ENCODE peak calls at places on chromosomes 6 and 20, in seven cellular contexts. One of them, this sample, is unnamed.

GRCh38 chr6:98894810-98895209 is 52.9 kb downstream of the FBXL4 start:
- DNase-seq in GM12878: no peak
- DNase-seq in K562: no peak
- DNase-seq in H1: no peak
- DNase-seq in SK-N-SH: no peak
- DNase-seq in HCT116: no peak
- DNase-seq in endothelial cell of umbilical vein: no peak
- DNase-seq in this sample: no peak

GRCh38 chr6:455835-456234 is 64.3 kb downstream of the IRF4 start:
- DNase-seq in GM12878: no peak
- DNase-seq in K562: no peak
- DNase-seq in H1: peak
- DNase-seq in SK-N-SH: no peak
- DNase-seq in HCT116: no peak
- DNase-seq in endothelial cell of umbilical vein: no peak
- DNase-seq in this sample: no peak

GRCh38 chr6:13548500-13549210 is 25.7 kb upstream of the SIRT5 start:
- DNase-seq in GM12878: no peak
- DNase-seq in K562: no peak
- DNase-seq in H1: no peak
- DNase-seq in SK-N-SH: no peak
- DNase-seq in HCT116: no peak
- DNase-seq in endothelial cell of umbilical vein: no peak
- DNase-seq in this sample: no peak

GRCh38 chr20:14434379-14435136 is 97.1 kb upstream of the FLRT3 start:
- DNase-seq in GM12878: no peak
- DNase-seq in K562: no peak
- DNase-seq in H1: no peak
- DNase-seq in SK-N-SH: no peak
- DNase-seq in HCT116: no peak
- DNase-seq in endothelial cell of umbilical vein: no peak
- DNase-seq in this sample: no peak

GRCh38 chr6:33279971-33280511 is 3.1 kb downstream of the B3GALT4 start:
- DNase-seq in GM12878: no peak
- DNase-seq in K562: peak
- DNase-seq in H1: no peak
- DNase-seq in SK-N-SH: peak
- DNase-seq in HCT116: peak
- DNase-seq in endothelial cell of umbilical vein: peak
- DNase-seq in this sample: no peak

GRCh38 chr6:164107297-164107995 is 692.9 kb downstream of the QKI start:
- DNase-seq in GM12878: no peak
- DNase-seq in K562: no peak
- DNase-seq in H1: no peak
- DNase-seq in SK-N-SH: no peak
- DNase-seq in HCT116: no peak
- DNase-seq in endothelial cell of umbilical vein: no peak
- DNase-seq in this sample: no peak

GRCh38 chr6:41345901-41346300 is 10.5 kb downstream of the NCR2 start:
- DNase-seq in GM12878: no peak
- DNase-seq in K562: no peak
- DNase-seq in H1: peak
- DNase-seq in SK-N-SH: no peak
- DNase-seq in HCT116: no peak
- DNase-seq in endothelial cell of umbilical vein: no peak
- DNase-seq in this sample: no peak

GRCh38 chr20:19976595-19977372 is 40.4 kb upstream of the NAA20 start:
- DNase-seq in GM12878: no peak
- DNase-seq in K562: no peak
- DNase-seq in H1: peak
- DNase-seq in SK-N-SH: no peak
- DNase-seq in HCT116: peak
- DNase-seq in endothelial cell of umbilical vein: peak
- DNase-seq in this sample: no peak

GRCh38 chr6:13486679-13487121 is 700 bp downstream of the GFOD1 start:
- DNase-seq in GM12878: no peak
- DNase-seq in K562: peak
- DNase-seq in H1: peak
- DNase-seq in SK-N-SH: peak
- DNase-seq in HCT116: no peak
- DNase-seq in endothelial cell of umbilical vein: peak
- DNase-seq in this sample: no peak

GRCh38 chr6:42190784-42191183 is 4.0 kb downstream of the GUCA1B start:
- DNase-seq in GM12878: no peak
- DNase-seq in K562: no peak
- DNase-seq in H1: no peak
- DNase-seq in SK-N-SH: no peak
- DNase-seq in HCT116: no peak
- DNase-seq in endothelial cell of umbilical vein: no peak
- DNase-seq in this sample: no peak

GRCh38 chr20:45470262-45470931 is 844 bp downstream of the WFDC2 start:
- DNase-seq in GM12878: no peak
- DNase-seq in K562: no peak
- DNase-seq in H1: peak
- DNase-seq in SK-N-SH: peak
- DNase-seq in HCT116: no peak
- DNase-seq in endothelial cell of umbilical vein: no peak
- DNase-seq in this sample: no peak

GRCh38 chr6:157080986-157081391 is 242.3 kb downstream of the TMEM242 start:
- DNase-seq in GM12878: no peak
- DNase-seq in K562: no peak
- DNase-seq in H1: no peak
- DNase-seq in SK-N-SH: no peak
- DNase-seq in HCT116: no peak
- DNase-seq in endothelial cell of umbilical vein: no peak
- DNase-seq in this sample: no peak

GRCh38 chr6:87274660-87275273 is 47.6 kb upstream of the SMIM8 start:
- DNase-seq in GM12878: no peak
- DNase-seq in K562: no peak
- DNase-seq in H1: no peak
- DNase-seq in SK-N-SH: no peak
- DNase-seq in HCT116: no peak
- DNase-seq in endothelial cell of umbilical vein: no peak
- DNase-seq in this sample: no peak

GRCh38 chr6:33903579-33903978 is 99.8 kb upstream of the MLN start:
- DNase-seq in GM12878: no peak
- DNase-seq in K562: no peak
- DNase-seq in H1: no peak
- DNase-seq in SK-N-SH: no peak
- DNase-seq in HCT116: no peak
- DNase-seq in endothelial cell of umbilical vein: no peak
- DNase-seq in this sample: no peak

GRCh38 chr20:56359212-56360132 is 698 bp downstream of the FAM210B start:
- DNase-seq in GM12878: no peak
- DNase-seq in K562: no peak
- DNase-seq in H1: peak
- DNase-seq in SK-N-SH: peak
- DNase-seq in HCT116: no peak
- DNase-seq in endothelial cell of umbilical vein: peak
- DNase-seq in this sample: no peak

GRCh38 chr6:117548797-117549301 is 53.5 kb downstream of the GOPC start:
- DNase-seq in GM12878: no peak
- DNase-seq in K562: no peak
- DNase-seq in H1: no peak
- DNase-seq in SK-N-SH: no peak
- DNase-seq in HCT116: no peak
- DNase-seq in endothelial cell of umbilical vein: peak
- DNase-seq in this sample: no peak

GRCh38 chr6:134199848-134200606 is 117.9 kb downstream of the SGK1 start:
- DNase-seq in GM12878: no peak
- DNase-seq in K562: no peak
- DNase-seq in H1: no peak
- DNase-seq in SK-N-SH: no peak
- DNase-seq in HCT116: no peak
- DNase-seq in endothelial cell of umbilical vein: no peak
- DNase-seq in this sample: no peak

GRCh38 chr20:8082025-8082424 is 50.0 kb upstream of the PLCB1 start:
- DNase-seq in GM12878: no peak
- DNase-seq in K562: no peak
- DNase-seq in H1: no peak
- DNase-seq in SK-N-SH: no peak
- DNase-seq in HCT116: peak
- DNase-seq in endothelial cell of umbilical vein: no peak
- DNase-seq in this sample: no peak

GRCh38 chr6:36757206-36757605 is 59.6 kb downstream of the RAB44 start:
- DNase-seq in GM12878: peak
- DNase-seq in K562: no peak
- DNase-seq in H1: no peak
- DNase-seq in SK-N-SH: no peak
- DNase-seq in HCT116: no peak
- DNase-seq in endothelial cell of umbilical vein: peak
- DNase-seq in this sample: no peak

GRCh38 chr20:57902478-57902877 is 192.7 kb upstream of the PMEPA1 start:
- DNase-seq in GM12878: no peak
- DNase-seq in K562: no peak
- DNase-seq in H1: no peak
- DNase-seq in SK-N-SH: no peak
- DNase-seq in HCT116: no peak
- DNase-seq in endothelial cell of umbilical vein: no peak
- DNase-seq in this sample: no peak

GRCh38 chr6:42696526-42697267 is 25.7 kb downstream of the PRPH2 start:
- DNase-seq in GM12878: no peak
- DNase-seq in K562: no peak
- DNase-seq in H1: no peak
- DNase-seq in SK-N-SH: no peak
- DNase-seq in HCT116: no peak
- DNase-seq in endothelial cell of umbilical vein: no peak
- DNase-seq in this sample: no peak

GRCh38 chr20:32037929-32038328 is 14.1 kb upstream of the HCK start:
- DNase-seq in GM12878: no peak
- DNase-seq in K562: no peak
- DNase-seq in H1: no peak
- DNase-seq in SK-N-SH: no peak
- DNase-seq in HCT116: no peak
- DNase-seq in endothelial cell of umbilical vein: no peak
- DNase-seq in this sample: no peak
- TF ChIP-seq POLR2AphosphoS5 in GM12878: no peak
- TF ChIP-seq POLR2AphosphoS5 in K562: no peak
- TF ChIP-seq POLR2AphosphoS5 in H1: no peak
- TF ChIP-seq POLR2AphosphoS5 in SK-N-SH: no peak
- TF ChIP-seq POLR2AphosphoS5 in HCT116: no peak
- TF ChIP-seq POLR2AphosphoS5 in endothelial cell of umbilical vein: no peak
- TF ChIP-seq POLR2AphosphoS5 in this sample: no peak

DNA sequence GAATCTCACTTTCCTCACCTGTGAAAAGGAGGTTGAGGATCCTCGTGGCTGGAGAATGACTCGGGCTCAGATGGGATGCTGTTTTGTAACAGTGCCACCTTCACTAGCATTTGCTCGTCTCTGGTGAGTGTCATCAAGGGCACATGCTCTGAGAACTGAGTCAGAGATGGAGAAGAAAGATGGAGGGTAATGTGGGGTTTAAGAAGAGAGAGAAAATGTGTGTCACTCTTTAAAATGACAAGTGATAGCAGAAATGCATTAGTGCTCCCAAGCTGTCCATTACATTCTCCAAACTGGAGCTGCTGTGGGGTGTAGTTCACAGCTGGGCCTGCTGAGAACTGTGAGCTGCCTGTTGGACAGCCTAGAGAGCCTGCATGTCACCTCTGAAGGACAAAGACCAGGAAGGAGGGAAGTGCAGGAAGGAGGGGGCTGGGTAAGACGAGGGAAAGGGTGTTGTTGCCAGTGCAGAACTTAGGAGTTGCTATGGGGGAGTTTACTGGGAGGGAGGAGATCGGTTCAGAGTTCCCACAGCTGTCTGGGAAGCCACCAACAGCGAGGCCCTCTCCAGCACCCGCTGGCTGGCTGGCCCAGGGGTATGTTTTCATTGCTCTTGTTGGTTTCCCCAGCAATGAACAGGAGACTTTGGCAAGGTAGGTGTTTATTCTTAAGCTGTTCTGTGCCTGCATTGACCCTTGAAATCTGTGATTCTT is 19.8 kb downstream of the GMPR start:
- DNase-seq in GM12878: no peak
- DNase-seq in K562: no peak
- DNase-seq in H1: no peak
- DNase-seq in SK-N-SH: no peak
- DNase-seq in HCT116: no peak
- DNase-seq in endothelial cell of umbilical vein: peak
- DNase-seq in this sample: no peak
- H3K27ac ChIP-seq in GM12878: no peak
- H3K27ac ChIP-seq in K562: peak
- H3K27ac ChIP-seq in H1: no peak
- H3K27ac ChIP-seq in SK-N-SH: no peak
- H3K27ac ChIP-seq in HCT116: no peak
- H3K27ac ChIP-seq in endothelial cell of umbilical vein: no peak
- H3K27ac ChIP-seq in this sample: no peak

DNA sequence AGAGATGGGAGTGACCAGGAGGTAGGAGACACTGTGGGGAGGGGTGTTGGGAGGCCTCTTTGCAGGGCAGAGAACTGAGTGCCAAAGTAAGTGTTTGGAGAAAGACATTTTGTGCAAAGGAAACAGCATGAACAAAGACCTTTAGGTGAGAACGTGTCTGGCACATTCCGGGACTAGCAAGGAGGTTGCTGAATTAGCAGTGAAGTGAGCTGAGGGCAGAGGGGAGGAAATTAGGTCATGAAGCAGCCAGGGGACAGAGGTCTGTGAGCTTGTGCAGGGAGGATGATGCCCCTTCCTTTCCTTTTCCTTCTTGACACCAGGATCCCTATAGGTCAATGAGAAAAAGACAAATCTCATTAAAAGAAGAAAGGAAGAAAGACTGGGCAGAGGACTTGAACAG is 21.4 kb upstream of the AHCY start:
- DNase-seq in GM12878: no peak
- DNase-seq in K562: no peak
- DNase-seq in H1: no peak
- DNase-seq in SK-N-SH: no peak
- DNase-seq in HCT116: no peak
- DNase-seq in endothelial cell of umbilical vein: peak
- DNase-seq in this sample: no peak
- H3K9ac ChIP-seq in GM12878: no peak
- H3K9ac ChIP-seq in K562: no peak
- H3K9ac ChIP-seq in H1: no peak
- H3K9ac ChIP-seq in SK-N-SH: no peak
- H3K9ac ChIP-seq in HCT116: no peak
- H3K9ac ChIP-seq in endothelial cell of umbilical vein: no peak
- H3K9ac ChIP-seq in this sample: no peak

GRCh38 chr20:63834545-63834880 is 3.4 kb upstream of the ZBTB46 start:
- DNase-seq in GM12878: no peak
- DNase-seq in K562: no peak
- DNase-seq in H1: no peak
- DNase-seq in SK-N-SH: no peak
- DNase-seq in HCT116: no peak
- DNase-seq in endothelial cell of umbilical vein: no peak
- DNase-seq in this sample: no peak

GRCh38 chr20:63836335-63837133 is 5.5 kb upstream of the ZBTB46 start:
- DNase-seq in GM12878: no peak
- DNase-seq in K562: no peak
- DNase-seq in H1: no peak
- DNase-seq in SK-N-SH: no peak
- DNase-seq in HCT116: no peak
- DNase-seq in endothelial cell of umbilical vein: no peak
- DNase-seq in this sample: no peak

GRCh38 chr20:63837134-63837429 is 6.0 kb upstream of the ZBTB46 start:
- DNase-seq in GM12878: no peak
- DNase-seq in K562: no peak
- DNase-seq in H1: no peak
- DNase-seq in SK-N-SH: no peak
- DNase-seq in HCT116: no peak
- DNase-seq in endothelial cell of umbilical vein: no peak
- DNase-seq in this sample: no peak

GRCh38 chr20:63833776-63834544 is 2.9 kb upstream of the ZBTB46 start:
- DNase-seq in GM12878: no peak
- DNase-seq in K562: no peak
- DNase-seq in H1: no peak
- DNase-seq in SK-N-SH: no peak
- DNase-seq in HCT116: no peak
- DNase-seq in endothelial cell of umbilical vein: no peak
- DNase-seq in this sample: no peak

GRCh38 chr20:63835031-63835858 is 4.2 kb upstream of the ZBTB46 start:
- DNase-seq in GM12878: no peak
- DNase-seq in K562: peak
- DNase-seq in H1: peak
- DNase-seq in SK-N-SH: peak
- DNase-seq in HCT116: peak
- DNase-seq in endothelial cell of umbilical vein: peak
- DNase-seq in this sample: no peak
- TF ChIP-seq POLR2AphosphoS5 in GM12878: no peak
- TF ChIP-seq POLR2AphosphoS5 in K562: no peak
- TF ChIP-seq POLR2AphosphoS5 in H1: no peak
- TF ChIP-seq POLR2AphosphoS5 in SK-N-SH: no peak
- TF ChIP-seq POLR2AphosphoS5 in HCT116: no peak
- TF ChIP-seq POLR2AphosphoS5 in endothelial cell of umbilical vein: no peak
- TF ChIP-seq POLR2AphosphoS5 in this sample: no peak

This sample was measured in SK-N-MC.